ENCODE peak calls at places on chromosomes 5 and 9, in nine cellular contexts. One of them, this sample, is unnamed.

GRCh38 chr9:71465392-71465791 is 302.9 kb downstream of the CEMIP2 start:
- DNase-seq in neural progenitor cell: no peak
- DNase-seq in MM.1S: no peak
- DNase-seq in spleen: no peak
- DNase-seq in GM12878: no peak
- DNase-seq in effector memory CD4-positive, alpha-beta T cell: no peak
- DNase-seq in ovary: no peak
- DNase-seq in cardiac muscle cell: no peak
- DNase-seq in heart right ventricle: no peak
- DNase-seq in this sample: no peak

GRCh38 chr9:79196606-79197005 is 375.2 kb upstream of the TLE4 start:
- DNase-seq in effector memory CD4-positive, alpha-beta T cell: no peak
- DNase-seq in GM12878: no peak
- DNase-seq in neural progenitor cell: no peak
- DNase-seq in ovary: no peak
- DNase-seq in heart right ventricle: no peak
- DNase-seq in spleen: no peak
- DNase-seq in cardiac muscle cell: peak; percentile 46
- DNase-seq in MM.1S: no peak
- DNase-seq in this sample: no peak

GRCh38 chr5:135163964-135164363 is 129.9 kb upstream of the PITX1 start:
- DNase-seq in MM.1S: no peak
- DNase-seq in effector memory CD4-positive, alpha-beta T cell: no peak
- DNase-seq in neural progenitor cell: no peak
- DNase-seq in heart right ventricle: no peak
- DNase-seq in spleen: no peak
- DNase-seq in ovary: no peak
- DNase-seq in GM12878: no peak
- DNase-seq in cardiac muscle cell: no peak
- DNase-seq in this sample: no peak

GRCh38 chr9:726005-726404 is 115.5 kb upstream of the DMRT1 start:
- DNase-seq in GM12878: no peak
- DNase-seq in effector memory CD4-positive, alpha-beta T cell: no peak
- DNase-seq in heart right ventricle: no peak
- DNase-seq in cardiac muscle cell: no peak
- DNase-seq in MM.1S: no peak
- DNase-seq in ovary: no peak
- DNase-seq in neural progenitor cell: no peak
- DNase-seq in spleen: no peak
- DNase-seq in this sample: no peak

GRCh38 chr9:127205952-127206351 is 58.6 kb upstream of the GARNL3 start:
- DNase-seq in MM.1S: no peak
- DNase-seq in spleen: peak; percentile 25
- DNase-seq in neural progenitor cell: no peak
- DNase-seq in GM12878: no peak
- DNase-seq in effector memory CD4-positive, alpha-beta T cell: no peak
- DNase-seq in cardiac muscle cell: no peak
- DNase-seq in ovary: peak; percentile 21
- DNase-seq in heart right ventricle: no peak
- DNase-seq in this sample: no peak

GRCh38 chr9:137679695-137680305 is 61.0 kb downstream of the EHMT1 start:
- DNase-seq in heart right ventricle: no peak
- DNase-seq in MM.1S: peak; percentile 10
- DNase-seq in effector memory CD4-positive, alpha-beta T cell: no peak
- DNase-seq in cardiac muscle cell: no peak
- DNase-seq in GM12878: no peak
- DNase-seq in neural progenitor cell: no peak
- DNase-seq in ovary: no peak
- DNase-seq in spleen: peak; percentile 47
- DNase-seq in this sample: no peak

GRCh38 chr9:3948826-3949578 is 350.9 kb downstream of the GLIS3 start:
- DNase-seq in heart right ventricle: no peak
- DNase-seq in ovary: no peak
- DNase-seq in effector memory CD4-positive, alpha-beta T cell: no peak
- DNase-seq in spleen: no peak
- DNase-seq in cardiac muscle cell: peak; percentile 83
- DNase-seq in GM12878: no peak
- DNase-seq in neural progenitor cell: no peak
- DNase-seq in MM.1S: no peak
- DNase-seq in this sample: no peak

GRCh38 chr5:112634166-112634565 is 103.5 kb upstream of the APC start:
- DNase-seq in neural progenitor cell: no peak
- DNase-seq in spleen: no peak
- DNase-seq in cardiac muscle cell: no peak
- DNase-seq in GM12878: no peak
- DNase-seq in ovary: no peak
- DNase-seq in effector memory CD4-positive, alpha-beta T cell: no peak
- DNase-seq in heart right ventricle: no peak
- DNase-seq in MM.1S: no peak
- DNase-seq in this sample: no peak

GRCh38 chr5:12119657-12120056 is 215.4 kb upstream of the CTNND2 start:
- DNase-seq in GM12878: no peak
- DNase-seq in spleen: no peak
- DNase-seq in heart right ventricle: no peak
- DNase-seq in MM.1S: no peak
- DNase-seq in effector memory CD4-positive, alpha-beta T cell: no peak
- DNase-seq in cardiac muscle cell: no peak
- DNase-seq in ovary: no peak
- DNase-seq in neural progenitor cell: no peak
- DNase-seq in this sample: no peak

GRCh38 chr5:55597014-55597981 is 62.5 kb upstream of the PLPP1 start:
- DNase-seq in neural progenitor cell: no peak
- DNase-seq in cardiac muscle cell: peak; percentile 71
- DNase-seq in MM.1S: no peak
- DNase-seq in heart right ventricle: peak; percentile 47
- DNase-seq in ovary: peak; percentile 42
- DNase-seq in spleen: no peak
- DNase-seq in effector memory CD4-positive, alpha-beta T cell: no peak
- DNase-seq in GM12878: no peak
- DNase-seq in this sample: no peak

GRCh38 chr9:6703898-6704639 is 53.7 kb upstream of the KDM4C start:
- DNase-seq in MM.1S: peak; percentile 94
- DNase-seq in spleen: peak; percentile 96
- DNase-seq in GM12878: no peak
- DNase-seq in ovary: peak; percentile 89
- DNase-seq in effector memory CD4-positive, alpha-beta T cell: peak; percentile 59
- DNase-seq in heart right ventricle: peak; percentile 88
- DNase-seq in neural progenitor cell: peak; percentile 88
- DNase-seq in cardiac muscle cell: peak; percentile 93
- DNase-seq in this sample: peak; percentile 71

GRCh38 chr9:122355336-122355875 is 15.4 kb upstream of the PTGS1 start:
- DNase-seq in effector memory CD4-positive, alpha-beta T cell: no peak
- DNase-seq in ovary: no peak
- DNase-seq in spleen: peak; percentile 35
- DNase-seq in neural progenitor cell: no peak
- DNase-seq in GM12878: no peak
- DNase-seq in MM.1S: no peak
- DNase-seq in heart right ventricle: no peak
- DNase-seq in cardiac muscle cell: no peak
- DNase-seq in this sample: no peak

GRCh38 chr5:145812877-145813276 is 22.3 kb downstream of the PRELID2 start:
- DNase-seq in neural progenitor cell: no peak
- DNase-seq in GM12878: no peak
- DNase-seq in heart right ventricle: no peak
- DNase-seq in MM.1S: no peak
- DNase-seq in spleen: no peak
- DNase-seq in effector memory CD4-positive, alpha-beta T cell: no peak
- DNase-seq in cardiac muscle cell: no peak
- DNase-seq in ovary: no peak
- DNase-seq in this sample: no peak

GRCh38 chr5:62475072-62475471 is 62.5 kb downstream of the IPO11 start:
- DNase-seq in ovary: no peak
- DNase-seq in heart right ventricle: no peak
- DNase-seq in cardiac muscle cell: peak; percentile 77
- DNase-seq in MM.1S: no peak
- DNase-seq in effector memory CD4-positive, alpha-beta T cell: no peak
- DNase-seq in neural progenitor cell: no peak
- DNase-seq in GM12878: no peak
- DNase-seq in spleen: no peak
- DNase-seq in this sample: no peak

GRCh38 chr9:132301521-132301920 is 53.3 kb downstream of the SETX start:
- DNase-seq in neural progenitor cell: no peak
- DNase-seq in MM.1S: no peak
- DNase-seq in cardiac muscle cell: no peak
- DNase-seq in effector memory CD4-positive, alpha-beta T cell: no peak
- DNase-seq in spleen: no peak
- DNase-seq in heart right ventricle: no peak
- DNase-seq in ovary: no peak
- DNase-seq in GM12878: no peak
- DNase-seq in this sample: no peak
- H3K36me3 ChIP-seq in neural progenitor cell: peaks cover 7% of the 10 kb centered on the region
- H3K36me3 ChIP-seq in MM.1S: peaks cover 10% of the 10 kb centered on the region
- H3K36me3 ChIP-seq in cardiac muscle cell: peaks cover 39% of the 10 kb centered on the region
- H3K36me3 ChIP-seq in effector memory CD4-positive, alpha-beta T cell: peaks cover 62% of the 10 kb centered on the region
- H3K36me3 ChIP-seq in spleen: peaks cover 7% of the 10 kb centered on the region
- H3K36me3 ChIP-seq in heart right ventricle: no peaks in the 10 kb centered on the region
- H3K36me3 ChIP-seq in ovary: no peaks in the 10 kb centered on the region
- H3K36me3 ChIP-seq in GM12878: peaks cover 33% of the 10 kb centered on the region
- H3K36me3 ChIP-seq in this sample: peaks cover 13% of the 10 kb centered on the region

DNA sequence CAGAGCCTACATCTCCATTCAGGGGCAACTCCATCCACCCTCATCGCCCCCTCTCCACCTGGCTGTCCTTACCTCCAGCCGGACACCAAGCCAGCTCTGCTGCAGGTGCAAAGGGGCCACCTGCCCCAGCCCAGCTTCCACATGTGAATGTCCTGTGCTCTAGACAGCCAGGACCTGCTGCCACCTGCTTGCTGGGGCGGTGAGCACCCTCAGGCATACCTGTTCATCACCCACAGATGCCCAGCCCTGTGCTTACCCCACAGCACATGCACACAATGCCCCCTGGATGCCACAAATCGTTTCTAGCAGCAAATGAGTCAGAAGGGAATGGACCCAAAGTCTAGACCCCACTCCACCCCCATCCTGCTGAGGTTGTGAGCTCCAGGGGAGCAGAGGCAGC is 13.3 kb upstream of the NKD2 start:
- DNase-seq in neural progenitor cell: no peak
- DNase-seq in GM12878: no peak
- DNase-seq in MM.1S: no peak
- DNase-seq in ovary: no peak
- DNase-seq in effector memory CD4-positive, alpha-beta T cell: no peak
- DNase-seq in heart right ventricle: no peak
- DNase-seq in spleen: no peak
- DNase-seq in cardiac muscle cell: no peak
- DNase-seq in this sample: peak; percentile 47
- H3K36me3 ChIP-seq in neural progenitor cell: no peaks in the 10 kb centered on the region
- H3K36me3 ChIP-seq in GM12878: no peaks in the 10 kb centered on the region
- H3K36me3 ChIP-seq in MM.1S: no peaks in the 10 kb centered on the region
- H3K36me3 ChIP-seq in ovary: no peaks in the 10 kb centered on the region
- H3K36me3 ChIP-seq in effector memory CD4-positive, alpha-beta T cell: no peaks in the 10 kb centered on the region
- H3K36me3 ChIP-seq in heart right ventricle: no peaks in the 10 kb centered on the region
- H3K36me3 ChIP-seq in spleen: no peaks in the 10 kb centered on the region
- H3K36me3 ChIP-seq in cardiac muscle cell: no peaks in the 10 kb centered on the region
- H3K36me3 ChIP-seq in this sample: no peaks in the 10 kb centered on the region

DNA sequence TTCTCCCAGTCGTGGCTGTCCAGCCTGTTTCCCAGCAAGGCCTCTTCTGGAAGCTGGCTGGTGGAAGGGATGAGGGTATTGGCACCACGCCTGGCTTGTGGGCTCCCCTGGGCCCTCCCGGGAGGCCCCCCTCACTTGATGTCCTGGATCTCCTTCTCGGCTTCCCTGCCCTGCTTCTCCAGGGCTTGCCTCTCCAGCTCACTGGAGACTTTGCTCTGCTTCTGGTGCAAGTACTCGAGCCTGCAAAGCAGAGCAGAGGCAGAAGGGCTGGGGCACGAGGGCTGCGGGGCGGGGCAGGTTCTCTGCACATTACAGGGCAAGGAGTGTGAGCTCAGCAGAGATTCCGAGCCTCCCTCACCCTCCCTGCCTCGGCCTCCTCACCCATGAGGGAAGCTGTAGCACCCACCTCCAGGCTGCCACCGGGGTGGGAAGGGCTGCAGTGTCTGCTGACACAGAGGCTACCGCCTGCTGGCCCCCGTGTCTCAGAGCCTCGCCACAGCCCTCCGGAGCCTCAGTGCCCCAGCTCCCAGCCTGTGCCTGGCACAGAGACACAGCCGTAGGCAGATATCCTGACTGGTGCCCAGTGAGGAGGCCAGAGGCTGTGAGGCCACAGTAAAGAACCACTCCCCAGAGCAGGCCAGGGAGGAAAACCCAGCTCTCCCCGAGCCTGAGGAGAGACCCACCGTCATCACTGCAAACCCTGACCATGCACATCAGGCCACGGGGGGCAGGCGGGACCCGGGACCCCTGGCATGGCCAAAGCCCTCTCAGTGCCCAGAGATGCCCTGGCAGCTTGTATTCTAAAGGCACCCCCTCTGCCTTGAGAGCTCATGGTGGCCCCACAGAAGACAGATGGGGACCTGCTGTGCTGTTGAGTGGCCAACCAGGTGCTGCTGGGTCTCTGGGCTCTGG is 7.2 kb downstream of the SNAPC4 start:
- DNase-seq in cardiac muscle cell: no peak
- DNase-seq in heart right ventricle: no peak
- DNase-seq in effector memory CD4-positive, alpha-beta T cell: no peak
- DNase-seq in MM.1S: no peak
- DNase-seq in spleen: no peak
- DNase-seq in GM12878: no peak
- DNase-seq in neural progenitor cell: no peak
- DNase-seq in ovary: no peak
- DNase-seq in this sample: no peak
- H3K36me3 ChIP-seq in cardiac muscle cell: peaks cover 26% of the 10 kb centered on the region
- H3K36me3 ChIP-seq in heart right ventricle: peaks cover 3% of the 10 kb centered on the region
- H3K36me3 ChIP-seq in effector memory CD4-positive, alpha-beta T cell: peaks cover 71% of the 10 kb centered on the region
- H3K36me3 ChIP-seq in MM.1S: peaks cover 4% of the 10 kb centered on the region
- H3K36me3 ChIP-seq in spleen: no peaks in the 10 kb centered on the region
- H3K36me3 ChIP-seq in GM12878: peaks cover 30% of the 10 kb centered on the region
- H3K36me3 ChIP-seq in neural progenitor cell: no peaks in the 10 kb centered on the region
- H3K36me3 ChIP-seq in ovary: no peaks in the 10 kb centered on the region
- H3K36me3 ChIP-seq in this sample: peaks cover 5% of the 10 kb centered on the region

GRCh38 chr9:114279693-114280092 is 43.2 kb upstream of the ORM1 start:
- DNase-seq in effector memory CD4-positive, alpha-beta T cell: no peak
- DNase-seq in MM.1S: no peak
- DNase-seq in neural progenitor cell: no peak
- DNase-seq in heart right ventricle: no peak
- DNase-seq in cardiac muscle cell: no peak
- DNase-seq in spleen: no peak
- DNase-seq in GM12878: no peak
- DNase-seq in ovary: peak; percentile 14
- DNase-seq in this sample: no peak

GRCh38 chr9:114278881-114279570 is 43.9 kb upstream of the ORM1 start:
- DNase-seq in cardiac muscle cell: peak; percentile 47
- DNase-seq in neural progenitor cell: no peak
- DNase-seq in effector memory CD4-positive, alpha-beta T cell: no peak
- DNase-seq in MM.1S: no peak
- DNase-seq in GM12878: no peak
- DNase-seq in heart right ventricle: no peak
- DNase-seq in ovary: peak; percentile 35
- DNase-seq in spleen: peak; percentile 55
- DNase-seq in this sample: no peak

GRCh38 chr9:114276908-114277821 is 45.7 kb upstream of the ORM1 start:
- DNase-seq in GM12878: no peak
- DNase-seq in effector memory CD4-positive, alpha-beta T cell: no peak
- DNase-seq in heart right ventricle: no peak
- DNase-seq in MM.1S: no peak
- DNase-seq in cardiac muscle cell: peak; percentile 88
- DNase-seq in spleen: peak; percentile 44
- DNase-seq in ovary: peak; percentile 57
- DNase-seq in neural progenitor cell: no peak
- DNase-seq in this sample: no peak

GRCh38 chr9:114280636-114281315 is 42.1 kb upstream of the ORM1 start:
- DNase-seq in effector memory CD4-positive, alpha-beta T cell: no peak
- DNase-seq in GM12878: no peak
- DNase-seq in MM.1S: no peak
- DNase-seq in heart right ventricle: no peak
- DNase-seq in neural progenitor cell: no peak
- DNase-seq in cardiac muscle cell: peak; percentile 34
- DNase-seq in ovary: peak; percentile 30
- DNase-seq in spleen: peak; percentile 31
- DNase-seq in this sample: no peak

GRCh38 chr9:114278356-114278755 is 44.5 kb upstream of the ORM1 start:
- DNase-seq in ovary: peak; percentile 4
- DNase-seq in effector memory CD4-positive, alpha-beta T cell: no peak
- DNase-seq in cardiac muscle cell: no peak
- DNase-seq in MM.1S: no peak
- DNase-seq in spleen: peak; percentile 4
- DNase-seq in GM12878: no peak
- DNase-seq in heart right ventricle: no peak
- DNase-seq in neural progenitor cell: no peak
- DNase-seq in this sample: no peak
- H3K36me3 ChIP-seq in ovary: no peaks in the 10 kb centered on the region
- H3K36me3 ChIP-seq in effector memory CD4-positive, alpha-beta T cell: no peaks in the 10 kb centered on the region
- H3K36me3 ChIP-seq in cardiac muscle cell: no peaks in the 10 kb centered on the region
- H3K36me3 ChIP-seq in MM.1S: no peaks in the 10 kb centered on the region
- H3K36me3 ChIP-seq in spleen: no peaks in the 10 kb centered on the region
- H3K36me3 ChIP-seq in GM12878: no peaks in the 10 kb centered on the region
- H3K36me3 ChIP-seq in heart right ventricle: no peaks in the 10 kb centered on the region
- H3K36me3 ChIP-seq in neural progenitor cell: no peaks in the 10 kb centered on the region
- H3K36me3 ChIP-seq in this sample: no peaks in the 10 kb centered on the region